ENCODE peak calls at places on chromosomes 3 and 15, in six cellular contexts. E, J, C, F, A and B are unnamed samples.

GRCh38 chr15:76674883-76675282 is 230.3 kb downstream of the SCAPER start:
- DNase-seq in A (no peak), C (no peak), E (no peak), F (no peak), J (no peak), B (peak)

GRCh38 chr15:63492541-63493077 is 11.8 kb upstream of the USP3 start:
- DNase-seq in J (no peak), C (no peak), E (peak), F (no peak), A (no peak), B (peak)

GRCh38 chr3:31522152-31522551 is 10.6 kb upstream of the STT3B start:
- DNase-seq in J (no peak), E (no peak), C (no peak), A (no peak), F (peak), B (no peak)

GRCh38 chr3:177448987-177449975 is 252.0 kb upstream of the TBL1XR1 start:
- DNase-seq in F (peak), J (no peak), A (no peak), C (no peak), E (no peak), B (no peak)

GRCh38 chr3:61560452-61561373 is 658 bp upstream of the PTPRG start:
- DNase-seq in A (peak), J (no peak), F (peak), E (peak), C (peak), B (peak)

GRCh38 chr3:123818921-123819429 is 65.2 kb downstream of the MYLK start:
- DNase-seq in A (no peak), F (no peak), C (no peak), E (no peak), J (no peak), B (no peak)

GRCh38 chr3:31039145-31039544 is 144.7 kb upstream of the GADL1 start:
- DNase-seq in C (no peak), J (no peak), A (no peak), E (no peak), F (no peak), B (no peak)

GRCh38 chr15:36671017-36671416 is 91.6 kb downstream of the CDIN1 start:
- DNase-seq in C (no peak), J (no peak), F (no peak), E (no peak), A (no peak), B (no peak)

GRCh38 chr15:74174966-74175270 is 1.4 kb downstream of the ISLR start:
- DNase-seq in J (no peak), E (no peak), A (peak), F (no peak), C (peak), B (no peak)

GRCh38 chr15:84810073-84810840 is 6.9 kb upstream of the ALPK3 start:
- DNase-seq in E (peak), J (no peak), A (no peak), C (peak), F (no peak), B (peak)

GRCh38 chr3:54087581-54088410 is 34.6 kb upstream of the CACNA2D3 start:
- DNase-seq in A (peak), C (no peak), F (no peak), E (no peak), J (no peak), B (no peak)

GRCh38 chr3:55622733-55623132 is 135.6 kb upstream of the WNT5A start:
- DNase-seq in C (no peak), F (no peak), J (no peak), E (no peak), A (no peak), B (no peak)

GRCh38 chr3:177810162-177810623 is 612.9 kb upstream of the TBL1XR1 start:
- DNase-seq in F (no peak), C (no peak), E (no peak), J (no peak), A (no peak), B (peak)

GRCh38 chr3:77171026-77171425 is 131.1 kb downstream of the ROBO2 start:
- DNase-seq in E (no peak), A (no peak), F (no peak), C (no peak), J (no peak), B (no peak)

GRCh38 chr3:65907232-65908130 is 131.2 kb downstream of the MAGI1 start:
- DNase-seq in A (peak), E (peak), J (no peak), C (no peak), F (peak), B (no peak)

GRCh38 chr15:31365032-31365654 is 38.5 kb downstream of the KLF13 start:
- DNase-seq in E (no peak), A (no peak), C (no peak), J (no peak), F (no peak), B (no peak)
- H3K4me3 ChIP-seq in E (no peak), A (no peak), C (peak), J (peak), F (no peak), B (no peak)

GRCh38 chr3:8444883-8445282 is 56.7 kb upstream of the LMCD1 start:
- DNase-seq in J (no peak), F (no peak), E (no peak), A (no peak), C (no peak), B (no peak)
- H3K4me3 ChIP-seq in J (no peak), F (no peak), E (no peak), A (no peak), C (no peak), B (no peak)

GRCh38 chr3:187813198-187813597 is 67.9 kb upstream of the BCL6 start:
- DNase-seq in E (no peak), A (no peak), F (no peak), C (no peak), J (no peak), B (no peak)
- H3K4me3 ChIP-seq in E (no peak), A (no peak), F (no peak), C (no peak), J (no peak), B (no peak)

DNA sequence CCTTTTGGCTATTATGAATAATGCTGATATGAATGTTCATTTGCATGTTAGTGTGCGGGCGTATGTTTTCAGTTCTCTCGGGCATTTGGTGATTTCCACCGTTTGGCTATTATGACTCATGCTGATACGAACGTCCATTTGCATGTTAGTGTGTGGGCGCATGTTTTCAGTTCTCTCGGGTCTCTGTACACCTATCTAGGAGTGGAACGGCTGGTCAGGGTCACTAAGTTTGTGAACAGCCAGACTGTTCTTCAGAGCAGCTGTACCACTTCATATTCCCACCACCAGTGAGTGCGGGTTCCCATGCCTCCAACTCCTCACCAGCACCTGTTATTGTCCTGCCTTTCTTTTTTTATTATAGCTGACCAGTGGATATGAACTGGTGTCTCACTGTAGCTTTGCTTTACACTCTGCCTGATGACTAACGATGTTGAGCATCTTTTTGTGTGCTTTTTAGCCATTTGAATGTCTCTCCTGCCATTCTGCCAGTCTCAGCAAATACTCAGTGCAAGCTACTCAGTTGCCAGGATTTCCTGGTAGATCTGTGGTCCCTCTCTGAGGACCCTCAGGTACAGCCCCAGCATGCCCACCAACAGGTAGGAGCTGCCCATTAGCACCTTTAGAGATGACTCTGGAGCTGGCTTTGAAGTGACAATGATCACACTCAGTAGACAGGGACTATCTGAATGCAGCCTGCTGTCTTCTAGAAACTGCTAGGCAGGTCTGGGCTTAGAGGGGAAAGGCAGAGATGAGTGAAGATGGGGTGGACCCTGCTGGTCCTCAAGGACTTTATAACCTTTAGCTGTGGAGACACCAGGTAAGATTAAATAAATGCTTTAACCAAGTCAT is 141.1 kb downstream of the XXYLT1 start:
- DNase-seq in A (no peak), F (peak), C (no peak), E (no peak), J (no peak), B (no peak)
- H3K4me3 ChIP-seq in A (no peak), F (peak), C (no peak), E (no peak), J (no peak), B (no peak)

GRCh38 chr3:49925485-49925884 is 4.1 kb downstream of the MON1A start:
- DNase-seq in A (no peak), J (no peak), C (no peak), E (no peak), F (no peak), B (no peak)
- H3K4me3 ChIP-seq in A (no peak), J (no peak), C (no peak), E (no peak), F (no peak), B (no peak)

GRCh38 chr15:70315431-70315830 is 217.7 kb upstream of the TLE3 start:
- DNase-seq in E (no peak), C (no peak), A (no peak), J (no peak), F (no peak), B (no peak)
- H3K4me3 ChIP-seq in E (no peak), C (no peak), A (no peak), J (no peak), F (no peak), B (no peak)

DNA sequence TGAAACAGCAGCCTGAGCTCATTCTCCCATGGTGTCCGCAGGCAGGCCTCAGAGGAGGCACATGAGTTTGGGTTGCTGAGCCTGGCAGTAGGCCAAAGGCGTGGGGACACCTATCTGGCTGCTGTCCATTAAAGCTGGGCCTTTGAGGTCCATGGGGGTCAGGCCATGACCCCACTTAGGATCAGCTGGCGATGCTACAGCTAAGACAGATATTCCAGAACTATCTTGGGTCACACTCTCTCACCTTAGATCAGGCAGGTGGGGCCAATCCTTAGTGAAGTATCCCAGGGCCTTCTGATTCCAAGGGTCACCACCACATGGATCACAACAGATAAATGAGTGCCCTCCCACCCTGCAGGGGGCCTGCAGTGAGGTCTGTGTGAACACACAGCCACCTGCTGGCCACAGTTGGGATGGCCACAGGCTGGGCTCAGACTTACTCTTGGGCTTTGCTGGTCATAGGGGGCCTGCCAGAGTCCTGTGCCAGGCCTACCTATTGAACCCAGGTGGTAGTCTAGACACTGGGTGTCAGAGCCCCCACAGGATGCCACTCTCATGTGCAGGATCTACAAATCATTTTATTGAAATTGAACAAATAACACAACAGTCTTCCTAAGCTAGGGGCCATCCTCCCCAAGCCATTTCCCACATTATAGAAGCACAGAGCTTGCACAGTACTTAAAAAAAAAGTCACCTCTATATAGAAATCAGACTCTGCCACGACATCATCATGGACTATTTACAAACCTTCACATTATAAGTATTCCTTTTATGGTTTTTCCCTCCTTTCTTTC is 2.0 kb upstream of the HYAL2 start:
- DNase-seq in F (peak), A (peak), C (peak), E (peak), J (peak), B (peak)
- H3K4me3 ChIP-seq in F (no peak), A (no peak), C (no peak), E (no peak), J (no peak), B (no peak)

DNA sequence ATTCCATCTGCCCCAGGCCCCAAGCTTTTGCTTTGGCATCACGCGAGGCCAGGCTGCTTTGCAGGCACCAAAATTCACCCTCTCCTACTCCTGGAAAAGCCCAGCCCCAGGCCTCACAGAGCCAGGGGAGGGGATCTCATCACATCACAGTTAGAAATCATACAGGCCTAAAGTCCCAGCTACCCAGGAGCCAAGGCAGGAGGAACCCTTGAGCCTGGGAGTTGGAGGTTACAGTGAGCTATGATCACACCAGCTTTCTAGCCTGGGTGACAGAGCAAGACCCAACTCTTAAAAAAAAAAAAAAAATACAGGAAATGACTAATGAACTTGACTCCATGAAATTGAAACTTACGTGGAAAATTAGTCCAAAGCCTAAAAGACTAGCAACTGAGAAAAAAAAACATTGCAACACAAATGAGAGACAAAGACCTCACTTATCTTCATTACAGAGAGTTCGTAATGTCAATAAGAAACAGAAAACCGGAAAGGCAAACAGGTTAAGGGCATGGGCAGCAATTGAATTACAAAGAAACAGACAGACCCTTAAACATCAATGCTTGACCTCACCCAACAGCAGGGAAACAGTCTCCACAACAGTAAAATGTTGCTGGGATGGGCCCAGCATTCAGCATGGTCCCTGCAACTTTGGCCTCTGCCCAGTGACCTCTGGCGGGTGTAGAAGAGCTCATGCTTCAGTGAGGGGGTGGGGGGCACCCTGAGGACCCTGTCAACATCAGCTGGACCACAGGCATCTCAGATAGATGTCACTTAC is 151.5 kb downstream of the LRRK1 start:
- DNase-seq in C (no peak), J (no peak), E (no peak), F (no peak), A (no peak), B (peak)
- H3K4me3 ChIP-seq in C (no peak), J (no peak), E (no peak), F (no peak), A (no peak), B (no peak)

GRCh38 chr3:14401692-14402303 is 608 bp upstream of the SLC6A6 start:
- DNase-seq in E (no peak), C (no peak), A (no peak), F (no peak), J (no peak), B (no peak)
- H3K4me3 ChIP-seq in E (peak), C (peak), A (peak), F (peak), J (peak), B (peak)